ENCODE peak calls at places on chromosomes 12 and 14, in five cellular contexts. W is stomach, M is ovary, A is A549, P is GM12878. B is an unnamed sample.

GRCh38 chr12:63264629-63265028 is 113.6 kb upstream of the AVPR1A start:
- DNase-seq in M (no peak), W (no peak), A (no peak), P (no peak), B (no peak)

GRCh38 chr12:99311373-99311772 is 336.2 kb upstream of the GARIN6 start:
- DNase-seq in A (no peak), P (no peak), M (no peak), W (no peak), B (no peak)

GRCh38 chr12:20368653-20369163 is 371 bp downstream of the PDE3A start:
- DNase-seq in M (peak; percentile 50), A (peak; percentile 15), P (no peak), W (no peak), B (peak; percentile 64)

GRCh38 chr12:48286665-48287064 is 64.1 kb downstream of the ZNF641 start:
- DNase-seq in M (no peak), W (no peak), P (no peak), A (no peak), B (no peak)

GRCh38 chr12:72738811-72739210 is 466.6 kb downstream of the TRHDE start:
- DNase-seq in P (no peak), W (no peak), A (no peak), M (no peak), B (no peak)

GRCh38 chr12:82124711-82125110 is 233.5 kb downstream of the CCDC59 start:
- DNase-seq in P (no peak), W (no peak), A (no peak), M (no peak), B (no peak)

GRCh38 chr12:2298556-2299195 is 245.9 kb downstream of the CACNA1C start:
- DNase-seq in A (no peak), W (no peak), M (no peak), P (no peak), B (no peak)

GRCh38 chr12:54935235-54935951 is 49.2 kb downstream of the TESPA1 start:
- DNase-seq in W (no peak), P (peak; percentile 60), A (peak; percentile 86), M (no peak), B (no peak)

DNA sequence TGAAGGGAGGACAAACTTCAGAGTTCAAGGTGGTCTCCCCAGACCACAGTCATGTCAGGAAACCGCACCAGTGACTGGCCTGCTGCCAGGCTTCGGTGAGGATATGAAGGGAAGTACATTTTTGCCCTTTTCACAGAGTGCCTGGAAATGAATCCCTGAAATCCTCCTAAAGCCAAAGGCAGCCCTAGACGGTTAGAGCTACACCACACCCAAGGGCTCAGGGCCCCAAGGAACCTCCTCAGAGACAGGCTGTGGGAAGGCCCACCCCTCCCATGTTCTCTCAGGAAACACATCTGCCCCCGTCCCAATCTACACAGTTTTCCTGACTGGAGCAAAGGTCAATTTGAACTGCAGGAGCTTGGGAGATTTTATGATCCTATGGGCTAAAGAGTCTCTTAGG is 9.3 kb upstream of the RNASE1 start:
- DNase-seq in P (no peak), W (no peak), A (no peak), M (no peak), B (no peak)
- TF ChIP-seq EP300 in P (no peak), W (no peak), A (no peak), M (no peak), B (no peak)

DNA sequence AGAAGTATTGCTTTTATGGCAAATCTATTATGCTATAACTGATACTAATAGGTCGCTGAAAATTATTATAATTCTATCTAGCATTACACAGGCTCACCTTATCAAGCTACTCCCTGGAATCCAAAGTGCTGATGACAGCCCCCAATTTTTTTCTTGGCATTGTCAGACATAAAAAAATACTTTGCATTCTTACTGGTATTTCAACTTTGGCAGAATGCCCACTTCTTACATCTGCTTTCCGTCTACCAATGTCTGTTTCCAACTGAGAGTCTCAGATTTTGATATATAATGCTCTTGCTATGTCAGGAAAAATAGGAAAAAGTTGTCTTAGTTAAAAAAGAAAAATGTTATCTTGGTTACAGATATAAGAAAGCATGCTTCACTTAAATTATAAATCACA is 615.4 kb downstream of the C12orf50 start:
- DNase-seq in A (no peak), P (no peak), M (no peak), W (no peak), B (no peak)
- TF ChIP-seq CTCF in A (no peak), P (no peak), M (no peak), W (no peak), B (no peak)

GRCh38 chr14:60189923-60190840 is 25.0 kb upstream of the DHRS7 start:
- DNase-seq in W (no peak), P (no peak), A (no peak), M (no peak), B (no peak)
- TF ChIP-seq EP300 in W (no peak), P (no peak), A (no peak), M (no peak), B (no peak)

GRCh38 chr12:57793920-57794319 is 11.3 kb downstream of the TSFM start:
- DNase-seq in A (no peak), M (no peak), W (no peak), P (no peak), B (no peak)

GRCh38 chr12:57796996-57797395 is 14.4 kb downstream of the TSFM start:
- DNase-seq in P (no peak), A (no peak), W (no peak), M (no peak), B (no peak)

GRCh38 chr12:57797938-57798337 is 15.4 kb downstream of the TSFM start:
- DNase-seq in M (no peak), A (no peak), W (no peak), P (no peak), B (no peak)

GRCh38 chr12:57800965-57801364 is 17.6 kb downstream of the AVIL start:
- DNase-seq in W (no peak), A (no peak), M (no peak), P (no peak), B (no peak)

GRCh38 chr12:57795354-57795753 is 12.8 kb downstream of the TSFM start:
- DNase-seq in A (no peak), P (no peak), W (no peak), M (no peak), B (no peak)
- TF ChIP-seq CTCF in A (no peak), P (no peak), W (no peak), M (no peak), B (no peak)

GRCh38 chr14:26293909-26294308 is 303.9 kb downstream of the NOVA1 start:
- DNase-seq in P (no peak), A (no peak), W (no peak), M (no peak), B (no peak)
- TF ChIP-seq EP300 in P (no peak), A (no peak), W (no peak), M (no peak), B (no peak)

GRCh38 chr12:10190558-10191388 is 11.9 kb downstream of the TMEM52B start:
- DNase-seq in A (peak; percentile 75), M (no peak), P (no peak), W (peak; percentile 56), B (no peak)
- TF ChIP-seq CTCF in A (peak; percentile 75), M (peak; percentile 47), P (peak; percentile 87), W (peak; percentile 65), B (peak; percentile 41)

GRCh38 chr14:75258803-75259509 is 19.7 kb upstream of the FOS start:
- DNase-seq in A (peak; percentile 98), M (peak; percentile 99), W (peak; percentile 99), P (peak; percentile 96), B (peak; percentile 100)
- TF ChIP-seq EP300 in A (no peak), M (peak; percentile 96), W (peak; percentile 84), P (peak; percentile 98), B (peak; percentile 77)